ENCODE peak calls at places on chromosome 10, in six cellular contexts. L is GM12878, G is HepG2, R is SK-N-SH, C is K562, Q is H1. X is an unnamed sample.

GRCh38 chr10:3045471-3046209 is 21.7 kb upstream of the PFKP start:
- DNase-seq in R (peak; percentile 67), Q (peak; percentile 63), C (peak; percentile 91), G (peak; percentile 27), L (no peak), X (no peak)

GRCh38 chr10:26212511-26212910 is 4.1 kb upstream of the GAD2 start:
- DNase-seq in R (no peak), Q (peak; percentile 51), C (no peak), G (no peak), L (no peak), X (no peak)

GRCh38 chr10:91880310-91880709 is 29.0 kb downstream of the FGFBP3 start:
- DNase-seq in R (no peak), G (no peak), Q (no peak), L (no peak), C (no peak), X (no peak)

GRCh38 chr10:132891313-132891712 is 51.1 kb downstream of the CFAP46 start:
- DNase-seq in L (no peak), R (no peak), G (no peak), Q (peak; percentile 47), C (no peak), X (no peak)

GRCh38 chr10:125048101-125048864 is 106.4 kb downstream of the ZRANB1 start:
- DNase-seq in Q (peak; percentile 95), R (peak; percentile 88), L (no peak), C (peak; percentile 84), G (peak; percentile 52), X (peak; percentile 74)

GRCh38 chr10:86962981-86963310 is 4.5 kb downstream of the SNCG start:
- DNase-seq in G (no peak), R (no peak), Q (no peak), L (no peak), C (no peak), X (no peak)

GRCh38 chr10:76547352-76547972 is 1090.1 kb downstream of the KCNMA1 start:
- DNase-seq in C (peak; percentile 70), Q (peak; percentile 86), R (peak; percentile 60), G (peak; percentile 74), L (no peak), X (peak; percentile 6)

GRCh38 chr10:26588611-26589010 is 108.9 kb upstream of the PDSS1 start:
- DNase-seq in R (no peak), C (no peak), G (no peak), L (no peak), Q (no peak), X (no peak)

GRCh38 chr10:121608669-121609190 is 10.5 kb upstream of the FGFR2 start:
- DNase-seq in R (peak; percentile 97), L (no peak), C (peak; percentile 52), Q (peak; percentile 90), G (peak; percentile 13), X (no peak)

GRCh38 chr10:124296813-124297788 is 121.6 kb downstream of the OAT start:
- DNase-seq in L (no peak), R (no peak), Q (no peak), C (no peak), G (no peak), X (no peak)

GRCh38 chr10:118423800-118424479 is 81.8 kb upstream of the FAM204A start:
- DNase-seq in R (peak; percentile 64), L (no peak), G (peak; percentile 89), Q (peak; percentile 92), C (peak; percentile 67), X (peak; percentile 81)
- TF ChIP-seq GABPA in R (no peak), L (no peak), G (no peak), Q (no peak), C (no peak), X (no peak)

GRCh38 chr10:74075906-74076305 is 74.7 kb downstream of the AP3M1 start:
- DNase-seq in G (no peak), Q (no peak), C (no peak), R (no peak), L (no peak), X (no peak)
- TF ChIP-seq GABPA in G (no peak), Q (no peak), C (no peak), R (no peak), L (no peak), X (no peak)

DNA sequence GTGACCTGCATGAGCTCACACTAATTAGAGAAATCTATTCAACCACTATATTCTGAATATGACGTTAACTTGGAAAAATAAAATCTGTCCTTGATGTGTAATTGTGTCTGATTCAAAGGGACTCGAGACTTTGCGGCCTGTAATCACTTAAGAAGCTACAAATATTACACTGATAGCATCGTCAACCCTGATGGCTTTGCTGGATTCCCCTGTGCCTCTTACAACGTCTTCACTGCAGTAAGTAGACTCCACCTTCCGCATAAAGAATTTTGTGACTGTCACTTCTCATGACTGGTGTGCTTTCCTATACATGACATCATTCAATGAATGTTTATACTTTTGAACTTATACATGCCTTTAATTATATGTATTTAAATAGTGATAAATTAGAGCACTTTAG is 10.2 kb downstream of the PNLIP start:
- DNase-seq in R (no peak), Q (no peak), C (no peak), L (no peak), G (no peak), X (no peak)
- TF ChIP-seq GABPA in R (no peak), Q (no peak), C (no peak), L (no peak), G (no peak), X (no peak)

GRCh38 chr10:62082270-62082669 is 180.8 kb downstream of the ARID5B start:
- DNase-seq in L (no peak), G (peak; percentile 53), C (no peak), Q (no peak), R (no peak), X (no peak)

GRCh38 chr10:62083413-62083794 is 181.9 kb downstream of the ARID5B start:
- DNase-seq in R (no peak), Q (no peak), C (no peak), G (no peak), L (no peak), X (no peak)

GRCh38 chr10:62081322-62081945 is 179.9 kb downstream of the ARID5B start:
- DNase-seq in L (no peak), Q (no peak), G (no peak), C (no peak), R (no peak), X (no peak)

GRCh38 chr10:62083868-62084267 is 182.4 kb downstream of the ARID5B start:
- DNase-seq in R (peak; percentile 49), Q (no peak), C (peak; percentile 32), L (no peak), G (no peak), X (no peak)

GRCh38 chr10:62082729-62083412 is 181.4 kb downstream of the ARID5B start:
- DNase-seq in G (peak; percentile 56), R (no peak), Q (no peak), L (peak; percentile 51), C (no peak), X (no peak)
- TF ChIP-seq GABPA in G (no peak), R (no peak), Q (no peak), L (peak; percentile 8), C (no peak), X (no peak)

X was measured in HL-60.